ENCODE peak calls at places on chromosomes 5 and 9, in eight cellular contexts. I is WTC11, D is left cardiac atrium, U is colonic mucosa, O is NCI-H446, X is NCI-H1092 treated with DMSO at 0.1 percent for 48 hours, A is renal cortical epithelial cell, Y is ascending aorta. S is an unnamed sample.

GRCh38 chr9:120877276-120878034 is 467 bp upstream of the PHF19 start:
- DNase-seq in O (peak), U (peak), D (peak), X (peak), Y (no peak), I (peak), A (no peak), S (peak)

GRCh38 chr9:18989865-18990264 is 43.1 kb downstream of the SAXO1 start:
- DNase-seq in X (no peak), U (peak), D (no peak), A (no peak), Y (no peak), O (no peak), I (no peak), S (no peak)

GRCh38 chr9:4366649-4367330 is 66.9 kb upstream of the GLIS3 start:
- DNase-seq in D (no peak), X (peak), U (peak), O (peak), Y (no peak), I (peak), A (peak), S (no peak)

GRCh38 chr5:143019614-143020515 is 249.7 kb downstream of the ARHGAP26 start:
- DNase-seq in U (no peak), D (no peak), Y (no peak), I (no peak), X (peak), A (no peak), O (peak), S (no peak)

GRCh38 chr5:72108200-72109050 is 1.1 kb downstream of the MAP1B start:
- DNase-seq in O (peak), A (peak), I (peak), D (peak), Y (peak), U (peak), X (peak), S (peak)

GRCh38 chr5:113202904-113203716 is 226.5 kb downstream of the DCP2 start:
- DNase-seq in O (no peak), A (no peak), D (peak), X (no peak), U (no peak), I (no peak), Y (no peak), S (peak)

GRCh38 chr9:125700791-125701190 is 6.2 kb downstream of the MAPKAP1 start:
- DNase-seq in Y (no peak), O (no peak), A (peak), U (no peak), I (peak), X (no peak), D (no peak), S (no peak)

GRCh38 chr9:107737987-107738743 is 248.6 kb upstream of the KLF4 start:
- DNase-seq in I (no peak), Y (no peak), A (peak), U (peak), O (no peak), X (peak), D (peak), S (peak)

GRCh38 chr9:17837931-17838330 is 259.1 kb downstream of the SH3GL2 start:
- DNase-seq in D (no peak), Y (no peak), O (no peak), X (no peak), U (no peak), A (no peak), I (no peak), S (no peak)

GRCh38 chr9:133581553-133582343 is 27.4 kb downstream of the FAM163B start:
- DNase-seq in O (no peak), D (peak), U (no peak), Y (no peak), I (no peak), X (no peak), A (no peak), S (no peak)

GRCh38 chr9:130119521-130120206 is 52.5 kb upstream of the NCS1 start:
- DNase-seq in D (no peak), A (no peak), U (no peak), Y (no peak), O (no peak), X (no peak), I (no peak), S (no peak)

GRCh38 chr5:106521701-106522100 is 1149.0 kb downstream of the EFNA5 start:
- DNase-seq in I (no peak), U (no peak), D (no peak), A (peak), X (no peak), O (peak), Y (no peak), S (no peak)

GRCh38 chr9:21660976-21661375 is 141.5 kb upstream of the MTAP start:
- DNase-seq in U (no peak), D (no peak), A (no peak), O (no peak), Y (no peak), I (no peak), X (no peak), S (no peak)

GRCh38 chr5:148003226-148003625 is 60.6 kb upstream of the SPINK5 start:
- DNase-seq in D (no peak), I (no peak), A (no peak), O (no peak), X (no peak), Y (no peak), U (no peak), S (no peak)

GRCh38 chr5:757931-758697 is 26.4 kb downstream of the ZDHHC11B start:
- DNase-seq in O (no peak), Y (no peak), A (no peak), X (no peak), D (peak), U (peak), I (peak), S (peak)

GRCh38 chr9:13762209-13762608 is 482.7 kb upstream of the MPDZ start:
- DNase-seq in Y (no peak), I (no peak), U (no peak), X (no peak), D (no peak), O (no peak), A (no peak), S (no peak)

GRCh38 chr5:113524927-113525326 is 11.4 kb downstream of the YTHDC2 start:
- DNase-seq in A (no peak), O (no peak), X (no peak), U (no peak), D (no peak), I (no peak), Y (no peak), S (no peak)

GRCh38 chr5:169803077-169803981 is 166.3 kb downstream of the DOCK2 start:
- DNase-seq in I (no peak), D (peak), O (no peak), U (no peak), A (peak), X (no peak), Y (no peak), S (no peak)

GRCh38 chr5:1293416-1293996 is 1.4 kb downstream of the TERT start:
- DNase-seq in X (no peak), O (no peak), D (no peak), A (no peak), Y (no peak), I (no peak), U (peak), S (peak)

GRCh38 chr9:98132806-98133631 is 14.0 kb upstream of the TRIM14 start:
- DNase-seq in I (no peak), D (no peak), Y (no peak), A (no peak), U (no peak), X (peak), O (no peak), S (no peak)

GRCh38 chr5:128053291-128053954 is 30.1 kb upstream of the SLC12A2 start:
- DNase-seq in A (no peak), Y (no peak), X (no peak), I (no peak), U (no peak), D (no peak), O (no peak), S (no peak)

GRCh38 chr5:132496631-132497487 is 6.3 kb upstream of the IRF1 start:
- DNase-seq in X (no peak), Y (no peak), O (no peak), I (peak), A (peak), U (peak), D (peak), S (peak)

GRCh38 chr5:36740259-36740898 is 134.0 kb downstream of the SLC1A3 start:
- DNase-seq in Y (no peak), A (no peak), X (no peak), I (no peak), U (no peak), O (no peak), D (no peak), S (no peak)

GRCh38 chr9:715743-716400 is 125.6 kb upstream of the DMRT1 start:
- DNase-seq in O (no peak), I (no peak), Y (no peak), U (no peak), D (no peak), X (no peak), A (no peak), S (no peak)

GRCh38 chr9:105157178-105157583 is 87.3 kb upstream of the SLC44A1 start:
- DNase-seq in D (peak), Y (no peak), O (peak), I (peak), U (peak), A (peak), X (peak), S (peak)

S was measured in psoas muscle.